ENCODE peak calls at places on chromosomes 2 and 18, in nine cellular contexts. One of them, this sample, is unnamed.

GRCh38 chr2:74474899-74475298 is 2.4 kb upstream of the MRPL53 start:
- DNase-seq in ACHN: no peak
- DNase-seq in H9: peak
- DNase-seq in tibial artery: no peak
- DNase-seq in thoracic aorta: no peak
- DNase-seq in NCI-H1105 treated with DMSO at 0.1 percent for 48 hours: no peak
- DNase-seq in iris pigment epithelial cell: no peak
- DNase-seq in tibial nerve: no peak
- DNase-seq in Panc1: no peak
- DNase-seq in this sample: no peak

GRCh38 chr2:68157002-68157401 is 686 bp upstream of the PNO1 start:
- DNase-seq in tibial artery: no peak
- DNase-seq in NCI-H1105 treated with DMSO at 0.1 percent for 48 hours: no peak
- DNase-seq in Panc1: no peak
- DNase-seq in ACHN: peak
- DNase-seq in H9: no peak
- DNase-seq in iris pigment epithelial cell: peak
- DNase-seq in tibial nerve: no peak
- DNase-seq in thoracic aorta: no peak
- DNase-seq in this sample: peak

GRCh38 chr18:61589053-61589723 is 256.0 kb downstream of the CDH20 start:
- DNase-seq in thoracic aorta: no peak
- DNase-seq in Panc1: no peak
- DNase-seq in tibial artery: no peak
- DNase-seq in iris pigment epithelial cell: peak
- DNase-seq in tibial nerve: no peak
- DNase-seq in NCI-H1105 treated with DMSO at 0.1 percent for 48 hours: no peak
- DNase-seq in H9: no peak
- DNase-seq in ACHN: no peak
- DNase-seq in this sample: no peak

GRCh38 chr18:8895987-8896619 is 190.7 kb downstream of the MTCL1 start:
- DNase-seq in H9: no peak
- DNase-seq in NCI-H1105 treated with DMSO at 0.1 percent for 48 hours: no peak
- DNase-seq in tibial artery: no peak
- DNase-seq in ACHN: peak
- DNase-seq in tibial nerve: no peak
- DNase-seq in Panc1: no peak
- DNase-seq in iris pigment epithelial cell: peak
- DNase-seq in thoracic aorta: no peak
- DNase-seq in this sample: no peak

GRCh38 chr2:67564076-67564475 is 166.9 kb downstream of the ETAA1 start:
- DNase-seq in H9: no peak
- DNase-seq in NCI-H1105 treated with DMSO at 0.1 percent for 48 hours: no peak
- DNase-seq in tibial nerve: no peak
- DNase-seq in ACHN: no peak
- DNase-seq in Panc1: no peak
- DNase-seq in tibial artery: no peak
- DNase-seq in thoracic aorta: no peak
- DNase-seq in iris pigment epithelial cell: peak
- DNase-seq in this sample: no peak

GRCh38 chr18:23225518-23225917 is 90.2 kb downstream of the CABLES1 start:
- DNase-seq in tibial artery: no peak
- DNase-seq in ACHN: no peak
- DNase-seq in tibial nerve: no peak
- DNase-seq in thoracic aorta: no peak
- DNase-seq in iris pigment epithelial cell: peak
- DNase-seq in Panc1: no peak
- DNase-seq in H9: no peak
- DNase-seq in NCI-H1105 treated with DMSO at 0.1 percent for 48 hours: no peak
- DNase-seq in this sample: no peak

GRCh38 chr2:160075171-160075570 is 12.8 kb upstream of the PLA2R1 start:
- DNase-seq in NCI-H1105 treated with DMSO at 0.1 percent for 48 hours: no peak
- DNase-seq in Panc1: no peak
- DNase-seq in tibial artery: peak
- DNase-seq in iris pigment epithelial cell: peak
- DNase-seq in ACHN: no peak
- DNase-seq in H9: no peak
- DNase-seq in thoracic aorta: peak
- DNase-seq in tibial nerve: peak
- DNase-seq in this sample: no peak

GRCh38 chr2:225025917-225026571 is 16.2 kb downstream of the DOCK10 start:
- DNase-seq in tibial nerve: no peak
- DNase-seq in Panc1: no peak
- DNase-seq in thoracic aorta: no peak
- DNase-seq in H9: no peak
- DNase-seq in NCI-H1105 treated with DMSO at 0.1 percent for 48 hours: no peak
- DNase-seq in tibial artery: no peak
- DNase-seq in iris pigment epithelial cell: peak
- DNase-seq in ACHN: no peak
- DNase-seq in this sample: no peak

GRCh38 chr2:48566582-48566981 is 36.6 kb downstream of the STON1 start:
- DNase-seq in tibial artery: no peak
- DNase-seq in H9: no peak
- DNase-seq in ACHN: peak
- DNase-seq in tibial nerve: no peak
- DNase-seq in Panc1: no peak
- DNase-seq in iris pigment epithelial cell: peak
- DNase-seq in NCI-H1105 treated with DMSO at 0.1 percent for 48 hours: no peak
- DNase-seq in thoracic aorta: no peak
- DNase-seq in this sample: no peak

GRCh38 chr2:58221909-58222308 is 19.2 kb downstream of the FANCL start:
- DNase-seq in H9: no peak
- DNase-seq in ACHN: no peak
- DNase-seq in iris pigment epithelial cell: peak
- DNase-seq in Panc1: no peak
- DNase-seq in thoracic aorta: no peak
- DNase-seq in tibial nerve: no peak
- DNase-seq in tibial artery: no peak
- DNase-seq in NCI-H1105 treated with DMSO at 0.1 percent for 48 hours: no peak
- DNase-seq in this sample: no peak

GRCh38 chr2:163077241-163077640 is 238.7 kb upstream of the KCNH7 start:
- DNase-seq in thoracic aorta: no peak
- DNase-seq in Panc1: no peak
- DNase-seq in tibial artery: no peak
- DNase-seq in NCI-H1105 treated with DMSO at 0.1 percent for 48 hours: peak
- DNase-seq in ACHN: no peak
- DNase-seq in tibial nerve: no peak
- DNase-seq in H9: no peak
- DNase-seq in iris pigment epithelial cell: no peak
- DNase-seq in this sample: no peak

GRCh38 chr2:29123584-29124349 is 8.6 kb downstream of the CLIP4 start:
- DNase-seq in tibial nerve: no peak
- DNase-seq in iris pigment epithelial cell: peak
- DNase-seq in tibial artery: no peak
- DNase-seq in ACHN: peak
- DNase-seq in H9: no peak
- DNase-seq in thoracic aorta: no peak
- DNase-seq in Panc1: no peak
- DNase-seq in NCI-H1105 treated with DMSO at 0.1 percent for 48 hours: no peak
- DNase-seq in this sample: no peak

GRCh38 chr2:14626873-14627272 is 5.6 kb upstream of the LRATD1 start:
- DNase-seq in H9: no peak
- DNase-seq in Panc1: no peak
- DNase-seq in iris pigment epithelial cell: no peak
- DNase-seq in ACHN: no peak
- DNase-seq in NCI-H1105 treated with DMSO at 0.1 percent for 48 hours: peak
- DNase-seq in tibial nerve: no peak
- DNase-seq in thoracic aorta: no peak
- DNase-seq in tibial artery: no peak
- DNase-seq in this sample: peak

GRCh38 chr2:30686000-30686399 is 121.2 kb downstream of the CAPN13 start:
- DNase-seq in NCI-H1105 treated with DMSO at 0.1 percent for 48 hours: peak
- DNase-seq in thoracic aorta: no peak
- DNase-seq in tibial nerve: no peak
- DNase-seq in H9: peak
- DNase-seq in iris pigment epithelial cell: no peak
- DNase-seq in tibial artery: no peak
- DNase-seq in ACHN: peak
- DNase-seq in Panc1: no peak
- DNase-seq in this sample: peak

GRCh38 chr18:69935319-69936190 is 12.1 kb downstream of the CD226 start:
- DNase-seq in H9: no peak
- DNase-seq in iris pigment epithelial cell: no peak
- DNase-seq in thoracic aorta: no peak
- DNase-seq in NCI-H1105 treated with DMSO at 0.1 percent for 48 hours: no peak
- DNase-seq in Panc1: no peak
- DNase-seq in tibial artery: no peak
- DNase-seq in tibial nerve: no peak
- DNase-seq in ACHN: no peak
- DNase-seq in this sample: no peak

GRCh38 chr18:66143029-66143428 is 392.2 kb downstream of the CDH7 start:
- DNase-seq in tibial nerve: no peak
- DNase-seq in ACHN: no peak
- DNase-seq in Panc1: no peak
- DNase-seq in thoracic aorta: no peak
- DNase-seq in iris pigment epithelial cell: no peak
- DNase-seq in NCI-H1105 treated with DMSO at 0.1 percent for 48 hours: no peak
- DNase-seq in tibial artery: no peak
- DNase-seq in H9: no peak
- DNase-seq in this sample: no peak

GRCh38 chr18:59446012-59446411 is 86.9 kb upstream of the LMAN1 start:
- DNase-seq in iris pigment epithelial cell: peak
- DNase-seq in tibial nerve: no peak
- DNase-seq in tibial artery: no peak
- DNase-seq in ACHN: no peak
- DNase-seq in NCI-H1105 treated with DMSO at 0.1 percent for 48 hours: no peak
- DNase-seq in H9: no peak
- DNase-seq in Panc1: no peak
- DNase-seq in thoracic aorta: no peak
- DNase-seq in this sample: no peak

GRCh38 chr18:48770243-48770642 is 180.5 kb downstream of the SMAD7 start:
- DNase-seq in tibial artery: no peak
- DNase-seq in Panc1: no peak
- DNase-seq in ACHN: no peak
- DNase-seq in thoracic aorta: no peak
- DNase-seq in NCI-H1105 treated with DMSO at 0.1 percent for 48 hours: no peak
- DNase-seq in iris pigment epithelial cell: no peak
- DNase-seq in H9: no peak
- DNase-seq in tibial nerve: no peak
- DNase-seq in this sample: no peak

GRCh38 chr2:111072220-111072871 is 48.4 kb upstream of the BCL2L11 start:
- DNase-seq in tibial nerve: no peak
- DNase-seq in Panc1: peak
- DNase-seq in H9: no peak
- DNase-seq in iris pigment epithelial cell: peak
- DNase-seq in NCI-H1105 treated with DMSO at 0.1 percent for 48 hours: no peak
- DNase-seq in thoracic aorta: no peak
- DNase-seq in ACHN: peak
- DNase-seq in tibial artery: no peak
- DNase-seq in this sample: no peak

GRCh38 chr2:219722276-219722883 is 95.0 kb downstream of the SLC4A3 start:
- DNase-seq in ACHN: peak
- DNase-seq in iris pigment epithelial cell: peak
- DNase-seq in Panc1: no peak
- DNase-seq in tibial nerve: no peak
- DNase-seq in NCI-H1105 treated with DMSO at 0.1 percent for 48 hours: no peak
- DNase-seq in H9: no peak
- DNase-seq in thoracic aorta: no peak
- DNase-seq in tibial artery: no peak
- DNase-seq in this sample: no peak

GRCh38 chr2:47451790-47452189 is 48.8 kb downstream of the MSH2 start:
- DNase-seq in H9: no peak
- DNase-seq in Panc1: no peak
- DNase-seq in NCI-H1105 treated with DMSO at 0.1 percent for 48 hours: no peak
- DNase-seq in thoracic aorta: no peak
- DNase-seq in iris pigment epithelial cell: no peak
- DNase-seq in ACHN: no peak
- DNase-seq in tibial artery: no peak
- DNase-seq in tibial nerve: no peak
- DNase-seq in this sample: no peak

GRCh38 chr2:127140543-127140942 is 33.6 kb upstream of the BIN1 start:
- DNase-seq in tibial nerve: no peak
- DNase-seq in thoracic aorta: no peak
- DNase-seq in NCI-H1105 treated with DMSO at 0.1 percent for 48 hours: no peak
- DNase-seq in ACHN: no peak
- DNase-seq in iris pigment epithelial cell: no peak
- DNase-seq in H9: no peak
- DNase-seq in Panc1: no peak
- DNase-seq in tibial artery: no peak
- DNase-seq in this sample: no peak